ENCODE peak calls at places on chromosomes 11 and 22, in five cellular contexts. B is nephron progenitor cell, P is fibroblast of pulmonary artery, Y is PC-9, G is RKO. S is an unnamed sample.

GRCh38 chr11:7436657-7437056 is 48.6 kb upstream of the OLFML1 start:
- DNase-seq in B (no peak), P (no peak), Y (no peak), G (no peak), S (no peak)

GRCh38 chr22:25782831-25783230 is 40.8 kb downstream of the MYO18B start:
- DNase-seq in B (no peak), P (no peak), Y (no peak), G (no peak), S (no peak)

GRCh38 chr11:10405858-10406592 is 49.0 kb upstream of the AMPD3 start:
- DNase-seq in B (peak), P (peak), Y (peak), G (peak), S (peak)

GRCh38 chr22:45006873-45007246 is 2.9 kb downstream of the PHF21B start:
- DNase-seq in B (no peak), P (no peak), Y (no peak), G (no peak), S (peak)

GRCh38 chr11:3709977-3710376 is 38.8 kb upstream of the CHRNA10 start:
- DNase-seq in B (no peak), P (no peak), Y (no peak), G (no peak), S (no peak)

GRCh38 chr22:43994006-43994405 is 30.1 kb upstream of the PARVB start:
- DNase-seq in B (no peak), P (no peak), Y (no peak), G (no peak), S (no peak)

GRCh38 chr11:69504576-69505420 is 23.3 kb downstream of the LINC01488 start:
- DNase-seq in B (no peak), P (no peak), Y (no peak), G (no peak), S (no peak)

GRCh38 chr22:50282361-50283144 is 12.4 kb upstream of the MAPK11 start:
- DNase-seq in B (no peak), P (peak), Y (peak), G (no peak), S (no peak)

GRCh38 chr22:18110194-18110943 is at the start of gene TUBA8:
- DNase-seq in B (peak), P (peak), Y (no peak), G (peak), S (peak)

GRCh38 chr11:33778682-33779081 is 4.4 kb upstream of the FBXO3 start:
- DNase-seq in B (no peak), P (peak), Y (no peak), G (no peak), S (no peak)

GRCh38 chr11:11841121-11841604 is 609 bp upstream of the USP47 start:
- DNase-seq in B (peak), P (peak), Y (no peak), G (peak), S (peak)

GRCh38 chr11:75468534-75469340 is 35.7 kb upstream of the KLHL35 start:
- DNase-seq in B (peak), P (peak), Y (no peak), G (no peak), S (no peak)

GRCh38 chr11:46238967-46239800 is 38.3 kb upstream of the CREB3L1 start:
- DNase-seq in B (peak), P (peak), Y (peak), G (peak), S (peak)

GRCh38 chr11:120832609-120833221 is 191.2 kb upstream of the TBCEL start:
- DNase-seq in B (no peak), P (no peak), Y (no peak), G (no peak), S (no peak)

GRCh38 chr11:65639623-65640482 is 2.0 kb downstream of the SIPA1 start:
- DNase-seq in B (no peak), P (no peak), Y (peak), G (no peak), S (no peak)

GRCh38 chr11:75773595-75774353 is 5.2 kb downstream of the DGAT2 start:
- DNase-seq in B (no peak), P (no peak), Y (no peak), G (no peak), S (no peak)

GRCh38 chr11:93773045-93773477 is 11.0 kb upstream of the MED17 start:
- DNase-seq in B (peak), P (no peak), Y (no peak), G (no peak), S (peak)

GRCh38 chr11:93921695-93922468 is 71.5 kb upstream of the VSTM5 start:
- DNase-seq in B (peak), P (peak), Y (peak), G (peak), S (peak)

GRCh38 chr11:47477323-47477722 is 28.4 kb upstream of the RAPSN start:
- DNase-seq in B (no peak), P (peak), Y (peak), G (peak), S (no peak)

GRCh38 chr11:78698612-78699011 is 123.9 kb upstream of the NARS2 start:
- DNase-seq in B (no peak), P (peak), Y (no peak), G (no peak), S (no peak)

GRCh38 chr22:48593551-48593950 is 1234.1 kb downstream of the BRD1 start:
- DNase-seq in B (no peak), P (no peak), Y (no peak), G (no peak), S (no peak)

GRCh38 chr11:65973439-65974110 is 12.0 kb downstream of the SART1 start:
- DNase-seq in B (no peak), P (no peak), Y (no peak), G (peak), S (no peak)

GRCh38 chr22:30582788-30583575 is 8.5 kb upstream of the GAL3ST1 start:
- DNase-seq in B (no peak), P (no peak), Y (no peak), G (no peak), S (no peak)

GRCh38 chr11:67648140-67648795 is 2.3 kb downstream of the ACY3 start:
- DNase-seq in B (no peak), P (no peak), Y (peak), G (peak), S (peak)

S was measured in WTC11.